ENCODE peak calls at places on chromosomes 6 and 20, in ten cellular contexts. J, R, W, D, U, K, O, Y, Z and H are unnamed samples.

GRCh38 chr6:168134399-168135201 is 55.6 kb upstream of the FRMD1 start:
- DNase-seq in J (no peak), R (no peak), W (no peak), D (peak), U (no peak), K (no peak), O (no peak), Y (peak), Z (no peak), H (no peak)

GRCh38 chr6:137792160-137793033 is 74.7 kb upstream of the TNFAIP3 start:
- DNase-seq in J (no peak), R (no peak), W (no peak), D (no peak), U (no peak), K (no peak), O (no peak), Y (no peak), Z (no peak), H (no peak)

GRCh38 chr20:49983848-49984408 is 1.1 kb downstream of the SNAI1 start:
- DNase-seq in J (peak), R (no peak), W (peak), D (no peak), U (peak), K (peak), O (no peak), Y (no peak), Z (no peak), H (no peak)

GRCh38 chr6:119034827-119035458 is 43.5 kb downstream of the FAM184A start:
- DNase-seq in J (no peak), R (no peak), W (no peak), D (no peak), U (peak), K (peak), O (no peak), Y (no peak), Z (peak), H (no peak)

GRCh38 chr6:45718901-45719300 is 296.8 kb downstream of the CLIC5 start:
- DNase-seq in J (peak), R (no peak), W (peak), D (no peak), U (no peak), K (no peak), O (no peak), Y (no peak), Z (peak), H (no peak)

GRCh38 chr6:81978230-81978629 is 225.7 kb upstream of the TENT5A start:
- DNase-seq in J (peak), R (no peak), W (no peak), D (no peak), U (no peak), K (no peak), O (no peak), Y (no peak), Z (peak), H (no peak)

GRCh38 chr6:118708055-118708454 is 56.7 kb upstream of the CEP85L start:
- DNase-seq in J (peak), R (no peak), W (peak), D (no peak), U (no peak), K (peak), O (no peak), Y (no peak), Z (peak), H (no peak)

GRCh38 chr6:138682722-138683521 is 90.6 kb upstream of the CCDC28A start:
- DNase-seq in J (peak), R (no peak), W (peak), D (peak), U (no peak), K (peak), O (no peak), Y (no peak), Z (peak), H (no peak)

GRCh38 chr20:44074252-44075151 is 112.5 kb downstream of the JPH2 start:
- DNase-seq in J (peak), R (no peak), W (peak), D (no peak), U (no peak), K (peak), O (peak), Y (peak), Z (peak), H (no peak)

DNA sequence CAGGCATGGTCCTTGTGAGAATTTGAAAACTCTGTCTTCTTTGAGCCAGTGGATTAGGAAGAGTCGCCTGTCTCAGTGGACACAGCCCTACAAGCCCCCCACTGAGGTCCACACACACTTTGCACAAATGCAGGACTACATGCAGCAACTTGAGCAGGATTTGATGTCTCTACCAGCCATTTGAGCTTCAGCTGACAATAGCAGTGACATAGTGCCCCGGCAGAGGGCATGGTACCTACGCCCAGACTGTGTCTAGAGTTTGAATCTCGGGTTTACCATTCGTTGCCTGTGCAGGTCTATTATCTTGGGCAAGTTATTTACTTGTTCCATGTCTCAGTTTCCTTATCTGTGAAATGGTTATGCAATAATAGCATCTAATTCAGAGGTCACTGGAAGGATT is 580.1 kb downstream of the TFAP2B start:
- DNase-seq in J (no peak), R (no peak), W (no peak), D (no peak), U (no peak), K (no peak), O (no peak), Y (no peak), Z (no peak), H (no peak)
- TF ChIP-seq CTCF in J (no peak), R (no peak), W (no peak), D (no peak), U (no peak), K (no peak), O (peak), Y (no peak), Z (no peak), H (peak)

DNA sequence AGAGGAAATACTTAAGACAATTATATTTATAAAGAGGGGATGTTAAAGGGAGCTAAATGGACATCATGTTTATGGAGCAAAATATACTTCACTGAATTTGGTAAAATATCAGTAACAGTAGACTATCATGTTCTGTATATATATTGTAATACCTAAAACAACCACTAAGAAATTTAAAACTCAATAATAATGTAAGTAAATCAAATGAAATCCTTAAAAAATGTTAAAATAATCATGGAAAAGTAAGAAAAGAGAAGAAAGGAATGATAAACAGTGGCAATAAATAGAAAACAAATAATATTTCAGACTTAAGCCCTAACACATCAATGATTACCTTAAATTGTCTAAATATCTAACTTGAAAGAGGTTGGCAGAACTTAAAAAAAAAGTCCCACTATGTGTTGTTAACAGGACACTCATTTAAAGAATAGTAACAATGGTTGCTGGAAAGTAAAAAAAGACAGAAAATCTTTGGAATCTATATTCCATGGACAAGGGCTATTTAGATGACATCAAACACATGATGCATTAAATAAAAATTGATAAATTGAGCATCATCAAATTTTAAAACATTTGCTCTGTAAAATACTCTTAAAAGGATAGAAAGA is 842.2 kb upstream of the MAP3K7 start:
- DNase-seq in J (no peak), R (no peak), W (no peak), D (no peak), U (no peak), K (no peak), O (no peak), Y (no peak), Z (no peak), H (no peak)
- TF ChIP-seq CTCF in J (no peak), R (no peak), W (no peak), D (no peak), U (no peak), K (no peak), O (no peak), Y (no peak), Z (no peak), H (no peak)

DNA sequence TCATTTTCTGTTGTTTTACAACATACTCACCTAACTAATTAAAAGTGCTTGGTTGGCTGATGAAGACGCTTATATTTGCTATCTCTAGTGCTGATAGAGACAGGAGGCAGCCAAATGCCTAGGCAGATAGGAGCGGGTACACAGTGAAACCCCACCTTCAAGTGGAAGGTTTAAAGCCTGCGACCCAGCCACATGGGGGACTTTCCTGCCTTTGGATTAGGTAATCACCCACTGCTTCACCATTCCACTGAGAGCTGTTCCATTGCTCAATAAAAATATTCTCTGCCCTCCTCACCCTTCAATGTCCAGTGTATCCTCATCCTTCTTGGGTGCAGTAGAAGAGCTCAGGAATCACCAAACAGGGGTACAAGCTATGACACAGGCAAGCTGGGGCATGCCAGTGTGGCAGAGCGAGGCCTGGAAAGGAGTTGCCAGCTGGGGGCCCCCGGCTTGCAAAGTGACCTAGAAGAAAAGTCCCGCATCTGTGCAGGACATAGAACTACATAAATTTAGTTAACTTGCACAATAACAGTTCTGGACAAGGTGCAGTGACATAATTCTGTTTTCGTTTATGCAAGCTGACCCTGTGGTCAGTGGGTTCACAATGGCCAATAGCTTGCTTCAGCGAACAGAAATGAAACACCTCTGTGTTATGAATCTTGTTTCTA is 112.0 kb upstream of the MLIP start:
- DNase-seq in J (no peak), R (no peak), W (no peak), D (no peak), U (no peak), K (no peak), O (no peak), Y (no peak), Z (no peak), H (no peak)
- TF ChIP-seq CTCF in J (no peak), R (no peak), W (no peak), D (no peak), U (no peak), K (no peak), O (no peak), Y (no peak), Z (no peak), H (no peak)

GRCh38 chr20:362271-363254 is 15.7 kb downstream of the NRSN2 start:
- DNase-seq in J (peak), R (peak), W (peak), D (peak), U (no peak), K (peak), O (peak), Y (peak), Z (peak), H (no peak)
- TF ChIP-seq CTCF in J (peak), R (peak), W (peak), D (no peak), U (no peak), K (peak), O (peak), Y (peak), Z (peak), H (peak)

DNA sequence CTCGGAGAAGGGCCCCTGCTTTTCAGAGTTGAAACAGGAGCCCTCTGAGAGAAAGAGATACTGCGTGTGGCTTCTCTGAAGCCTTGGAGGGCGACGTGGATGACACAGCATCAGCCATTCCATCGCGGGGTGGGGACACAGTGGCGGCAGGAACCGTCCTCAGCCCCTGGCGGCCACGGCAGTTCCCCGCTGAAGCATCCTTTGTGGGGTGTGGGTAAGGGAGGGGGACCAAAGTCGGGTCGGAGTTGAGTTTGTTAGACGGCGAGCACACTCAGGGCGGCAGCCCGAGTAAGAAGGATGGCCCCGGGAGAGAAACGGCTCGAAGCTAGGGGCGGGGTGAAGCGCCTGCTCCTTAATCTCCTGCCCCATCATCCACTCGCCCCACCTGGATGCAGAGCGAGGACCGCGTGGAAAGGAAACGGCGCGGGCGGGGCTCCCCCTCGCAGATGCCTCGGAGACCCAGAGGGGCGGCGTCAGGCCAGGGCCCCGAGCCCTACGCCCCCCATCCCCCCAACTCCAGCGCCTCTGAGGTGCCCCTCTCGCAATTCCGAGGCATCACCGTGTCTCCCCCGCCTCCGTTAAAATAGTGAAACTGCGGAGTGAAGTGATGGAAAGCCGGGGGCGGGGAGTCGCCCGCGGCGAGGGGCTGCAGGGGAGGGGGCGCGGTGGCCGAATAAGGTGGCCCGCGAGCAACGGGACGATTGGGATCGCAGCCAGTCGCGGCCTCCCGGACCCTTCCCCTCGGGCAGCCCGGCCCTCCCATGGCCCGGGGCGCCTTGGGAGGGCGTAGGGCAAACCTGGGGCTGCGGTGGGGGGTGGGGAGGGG is 796 bp upstream of the RREB1 start:
- DNase-seq in J (peak), R (peak), W (no peak), D (peak), U (peak), K (no peak), O (no peak), Y (peak), Z (no peak), H (peak)
- TF ChIP-seq CTCF in J (peak), R (peak), W (no peak), D (no peak), U (no peak), K (peak), O (no peak), Y (peak), Z (peak), H (peak)

GRCh38 chr20:53984354-53984753 is 86.0 kb downstream of the BCAS1 start:
- DNase-seq in J (no peak), R (no peak), W (no peak), D (peak), U (no peak), K (no peak), O (no peak), Y (no peak), Z (peak), H (no peak)

GRCh38 chr20:53983401-53983800 is 87.0 kb downstream of the BCAS1 start:
- DNase-seq in J (no peak), R (no peak), W (no peak), D (no peak), U (no peak), K (no peak), O (no peak), Y (no peak), Z (no peak), H (no peak)

GRCh38 chr20:53982624-53983023 is 87.8 kb downstream of the BCAS1 start:
- DNase-seq in J (no peak), R (no peak), W (no peak), D (no peak), U (no peak), K (no peak), O (no peak), Y (no peak), Z (no peak), H (no peak)

GRCh38 chr20:53986037-53986436 is 84.4 kb downstream of the BCAS1 start:
- DNase-seq in J (no peak), R (no peak), W (no peak), D (no peak), U (no peak), K (no peak), O (no peak), Y (no peak), Z (no peak), H (no peak)

DNA sequence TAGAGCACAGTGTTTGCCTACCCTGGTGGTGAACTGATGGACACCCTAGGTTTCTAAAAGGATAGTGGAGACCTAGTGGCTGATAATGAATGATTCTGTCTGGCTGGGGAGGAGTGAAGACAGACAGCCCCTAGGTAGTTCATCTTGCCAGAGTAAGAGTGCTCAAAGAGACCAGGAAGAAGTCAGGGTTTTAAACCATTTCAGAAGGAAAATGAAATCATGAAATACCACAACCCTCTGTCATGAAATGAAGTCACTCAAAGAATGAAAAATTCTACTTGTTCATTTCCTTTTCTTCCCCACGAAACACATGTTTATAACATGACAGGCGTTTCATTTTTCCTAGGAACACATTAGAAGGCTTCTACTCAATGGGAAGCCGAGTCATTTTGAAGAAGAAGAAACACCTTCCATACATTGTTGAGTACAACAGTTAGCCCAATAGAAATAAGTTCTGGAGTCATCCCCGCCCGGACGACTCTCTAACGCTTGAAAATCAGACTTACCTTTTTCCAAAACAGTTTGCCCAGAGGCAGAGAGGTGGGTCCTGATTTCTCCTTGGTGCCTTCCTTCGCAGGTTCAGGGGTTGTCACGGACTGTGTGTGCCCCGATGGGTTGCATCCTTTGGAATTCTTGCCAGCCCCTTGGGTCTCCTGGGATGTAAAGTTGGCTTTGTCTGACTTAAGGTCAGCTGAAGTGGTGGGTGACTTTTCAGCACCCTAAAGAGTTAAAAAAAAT is 85.4 kb downstream of the BCAS1 start:
- DNase-seq in J (no peak), R (no peak), W (no peak), D (no peak), U (no peak), K (no peak), O (no peak), Y (no peak), Z (no peak), H (no peak)
- TF ChIP-seq CTCF in J (no peak), R (no peak), W (no peak), D (no peak), U (no peak), K (no peak), O (no peak), Y (no peak), Z (no peak), H (no peak)